ENCODE peak calls at places on chromosomes 7 and 10, in five cellular contexts. One of them, this sample, is unnamed.

GRCh38 chr10:83991986-83992753 is 147.1 kb upstream of the GHITM start:
- DNase-seq in C1 segment of cervical spinal cord: no peak
- DNase-seq in HT1080: peak
- DNase-seq in stimulated activated CD8-positive, alpha-beta memory T cell treated with anti-CD3 and anti-CD28 coated beads, Interleukin-2, amount 100 ng/mL, for 1 hour: no peak
- DNase-seq in anterior cingulate cortex: no peak
- DNase-seq in this sample: no peak

GRCh38 chr7:38163671-38164070 is 14.4 kb upstream of the STARD3NL start:
- DNase-seq in anterior cingulate cortex: no peak
- DNase-seq in HT1080: no peak
- DNase-seq in C1 segment of cervical spinal cord: no peak
- DNase-seq in stimulated activated CD8-positive, alpha-beta memory T cell treated with anti-CD3 and anti-CD28 coated beads, Interleukin-2, amount 100 ng/mL, for 1 hour: no peak
- DNase-seq in this sample: no peak

GRCh38 chr10:13971586-13972475 is 358.9 kb downstream of the FRMD4A start:
- DNase-seq in C1 segment of cervical spinal cord: no peak
- DNase-seq in HT1080: peak
- DNase-seq in stimulated activated CD8-positive, alpha-beta memory T cell treated with anti-CD3 and anti-CD28 coated beads, Interleukin-2, amount 100 ng/mL, for 1 hour: no peak
- DNase-seq in anterior cingulate cortex: no peak
- DNase-seq in this sample: no peak

GRCh38 chr7:127393370-127394058 is 1.0 kb upstream of the ZNF800 start:
- DNase-seq in anterior cingulate cortex: no peak
- DNase-seq in stimulated activated CD8-positive, alpha-beta memory T cell treated with anti-CD3 and anti-CD28 coated beads, Interleukin-2, amount 100 ng/mL, for 1 hour: no peak
- DNase-seq in C1 segment of cervical spinal cord: peak
- DNase-seq in HT1080: no peak
- DNase-seq in this sample: no peak

GRCh38 chr7:149774237-149775175 is 1.1 kb upstream of the ZNF467 start:
- DNase-seq in C1 segment of cervical spinal cord: no peak
- DNase-seq in stimulated activated CD8-positive, alpha-beta memory T cell treated with anti-CD3 and anti-CD28 coated beads, Interleukin-2, amount 100 ng/mL, for 1 hour: no peak
- DNase-seq in anterior cingulate cortex: no peak
- DNase-seq in HT1080: no peak
- DNase-seq in this sample: no peak

GRCh38 chr7:74475243-74475986 is 21.7 kb downstream of the GTF2IRD1 start:
- DNase-seq in stimulated activated CD8-positive, alpha-beta memory T cell treated with anti-CD3 and anti-CD28 coated beads, Interleukin-2, amount 100 ng/mL, for 1 hour: no peak
- DNase-seq in anterior cingulate cortex: no peak
- DNase-seq in HT1080: no peak
- DNase-seq in C1 segment of cervical spinal cord: no peak
- DNase-seq in this sample: no peak

GRCh38 chr10:80356563-80356999 is at the start of the genes DYDC1 and DYDC2:
- DNase-seq in anterior cingulate cortex: no peak
- DNase-seq in HT1080: no peak
- DNase-seq in C1 segment of cervical spinal cord: no peak
- DNase-seq in stimulated activated CD8-positive, alpha-beta memory T cell treated with anti-CD3 and anti-CD28 coated beads, Interleukin-2, amount 100 ng/mL, for 1 hour: no peak
- DNase-seq in this sample: no peak

GRCh38 chr10:77105756-77106155 is 531.9 kb downstream of the KCNMA1 start:
- DNase-seq in stimulated activated CD8-positive, alpha-beta memory T cell treated with anti-CD3 and anti-CD28 coated beads, Interleukin-2, amount 100 ng/mL, for 1 hour: no peak
- DNase-seq in anterior cingulate cortex: no peak
- DNase-seq in C1 segment of cervical spinal cord: no peak
- DNase-seq in HT1080: no peak
- DNase-seq in this sample: no peak

GRCh38 chr7:150941351-150941982 is 36.7 kb downstream of the KCNH2 start:
- DNase-seq in anterior cingulate cortex: no peak
- DNase-seq in HT1080: no peak
- DNase-seq in C1 segment of cervical spinal cord: no peak
- DNase-seq in stimulated activated CD8-positive, alpha-beta memory T cell treated with anti-CD3 and anti-CD28 coated beads, Interleukin-2, amount 100 ng/mL, for 1 hour: no peak
- DNase-seq in this sample: no peak

GRCh38 chr7:155713382-155713781 is 68.9 kb downstream of the RBM33 start:
- DNase-seq in HT1080: no peak
- DNase-seq in anterior cingulate cortex: no peak
- DNase-seq in stimulated activated CD8-positive, alpha-beta memory T cell treated with anti-CD3 and anti-CD28 coated beads, Interleukin-2, amount 100 ng/mL, for 1 hour: no peak
- DNase-seq in C1 segment of cervical spinal cord: no peak
- DNase-seq in this sample: no peak

GRCh38 chr7:27947581-27948278 is 207.8 kb downstream of the TAX1BP1 start:
- DNase-seq in stimulated activated CD8-positive, alpha-beta memory T cell treated with anti-CD3 and anti-CD28 coated beads, Interleukin-2, amount 100 ng/mL, for 1 hour: no peak
- DNase-seq in anterior cingulate cortex: no peak
- DNase-seq in C1 segment of cervical spinal cord: peak
- DNase-seq in HT1080: no peak
- DNase-seq in this sample: no peak

GRCh38 chr10:34186740-34187139 is 628.4 kb downstream of the PARD3 start:
- DNase-seq in C1 segment of cervical spinal cord: no peak
- DNase-seq in anterior cingulate cortex: no peak
- DNase-seq in HT1080: no peak
- DNase-seq in stimulated activated CD8-positive, alpha-beta memory T cell treated with anti-CD3 and anti-CD28 coated beads, Interleukin-2, amount 100 ng/mL, for 1 hour: no peak
- DNase-seq in this sample: no peak

GRCh38 chr7:45082031-45082830 is 6.5 kb downstream of the NACAD start:
- DNase-seq in HT1080: no peak
- DNase-seq in stimulated activated CD8-positive, alpha-beta memory T cell treated with anti-CD3 and anti-CD28 coated beads, Interleukin-2, amount 100 ng/mL, for 1 hour: no peak
- DNase-seq in anterior cingulate cortex: peak
- DNase-seq in C1 segment of cervical spinal cord: peak
- DNase-seq in this sample: no peak

GRCh38 chr7:22791204-22792158 is 31.2 kb downstream of the TOMM7 start:
- DNase-seq in anterior cingulate cortex: no peak
- DNase-seq in stimulated activated CD8-positive, alpha-beta memory T cell treated with anti-CD3 and anti-CD28 coated beads, Interleukin-2, amount 100 ng/mL, for 1 hour: no peak
- DNase-seq in HT1080: peak
- DNase-seq in C1 segment of cervical spinal cord: no peak
- DNase-seq in this sample: no peak